ENCODE peak calls at places on chromosomes 16 and 17, in four cellular contexts. J is omental fat pad, K is islet precursor cell, B is cardiac muscle cell. T is an unnamed sample.

GRCh38 chr17:45702666-45703266 is 81.4 kb upstream of the CRHR1 start:
- DNase-seq in J (no peak), K (no peak), B (peak), T (no peak)

GRCh38 chr17:16465861-16466338 is 26.1 kb downstream of the LRRC75A start:
- DNase-seq in J (no peak), K (no peak), B (no peak), T (no peak)

GRCh38 chr17:43025290-43025657 is 243 bp downstream of the RND2 start:
- DNase-seq in J (no peak), K (no peak), B (no peak), T (no peak)

GRCh38 chr17:62724398-62725146 is 83.5 kb downstream of the MARCHF10 start:
- DNase-seq in J (no peak), K (peak), B (no peak), T (no peak)

GRCh38 chr16:52558448-52558847 is 11.5 kb upstream of the TOX3 start:
- DNase-seq in J (no peak), K (no peak), B (no peak), T (no peak)

GRCh38 chr16:79158337-79158736 is 442.2 kb downstream of the MAF start:
- DNase-seq in J (no peak), K (no peak), B (no peak), T (no peak)

GRCh38 chr17:78609198-78609597 is 32.0 kb upstream of the DNAH17 start:
- DNase-seq in J (no peak), K (no peak), B (no peak), T (no peak)

GRCh38 chr17:13323990-13324389 is 277.7 kb downstream of the HS3ST3A1 start:
- DNase-seq in J (no peak), K (no peak), B (no peak), T (no peak)

GRCh38 chr17:38885728-38886642 is 16.1 kb downstream of the LASP1 start:
- DNase-seq in J (no peak), K (peak), B (peak), T (no peak)

GRCh38 chr17:81034168-81034777 is 678 bp upstream of the BAIAP2 start:
- DNase-seq in J (no peak), K (peak), B (no peak), T (no peak)

GRCh38 chr17:42665581-42666001 is 6.5 kb downstream of the TUBG2 start:
- DNase-seq in J (no peak), K (no peak), B (no peak), T (no peak)

GRCh38 chr17:74116087-74116717 is 87.3 kb upstream of the RPL38 start:
- DNase-seq in J (no peak), K (no peak), B (no peak), T (no peak)

GRCh38 chr17:9090641-9091096 is 69.4 kb downstream of the NTN1 start:
- DNase-seq in J (no peak), K (no peak), B (no peak), T (no peak)